ENCODE peak calls at places on chromosomes 3 and 15, in four cellular contexts. One of them, this sample, is unnamed.

GRCh38 chr3:102979682-102980378 is 545.0 kb downstream of the ZPLD1 start:
- DNase-seq in hypothalamus: no peak
- DNase-seq in ACHN: peak
- DNase-seq in central memory CD4-positive, alpha-beta T cell: no peak
- DNase-seq in this sample: no peak

GRCh38 chr3:8968375-8968882 is 5.2 kb upstream of the RAD18 start:
- DNase-seq in hypothalamus: no peak
- DNase-seq in ACHN: no peak
- DNase-seq in central memory CD4-positive, alpha-beta T cell: no peak
- DNase-seq in this sample: no peak

GRCh38 chr3:58429657-58430056 is 4.0 kb downstream of the PDHB start:
- DNase-seq in hypothalamus: no peak
- DNase-seq in ACHN: no peak
- DNase-seq in central memory CD4-positive, alpha-beta T cell: no peak
- DNase-seq in this sample: no peak

GRCh38 chr15:61327019-61327631 is 98.0 kb upstream of the RORA start:
- DNase-seq in hypothalamus: no peak
- DNase-seq in ACHN: no peak
- DNase-seq in central memory CD4-positive, alpha-beta T cell: no peak
- DNase-seq in this sample: no peak

GRCh38 chr3:106560451-106560966 is 691.7 kb upstream of the CBLB start:
- DNase-seq in hypothalamus: no peak
- DNase-seq in ACHN: no peak
- DNase-seq in central memory CD4-positive, alpha-beta T cell: no peak
- DNase-seq in this sample: no peak

GRCh38 chr15:33860749-33861148 is 107.5 kb upstream of the CHRM5 start:
- DNase-seq in hypothalamus: no peak
- DNase-seq in ACHN: peak
- DNase-seq in central memory CD4-positive, alpha-beta T cell: no peak
- DNase-seq in this sample: no peak

GRCh38 chr3:71809321-71809720 is 24.4 kb upstream of the PROK2 start:
- DNase-seq in hypothalamus: no peak
- DNase-seq in ACHN: no peak
- DNase-seq in central memory CD4-positive, alpha-beta T cell: no peak
- DNase-seq in this sample: no peak

GRCh38 chr3:129855454-129856419 is 37.8 kb downstream of the TMCC1 start:
- DNase-seq in hypothalamus: no peak
- DNase-seq in ACHN: peak
- DNase-seq in central memory CD4-positive, alpha-beta T cell: no peak
- DNase-seq in this sample: no peak

GRCh38 chr3:157785071-157785826 is 282.0 kb upstream of the VEPH1 start:
- DNase-seq in hypothalamus: no peak
- DNase-seq in ACHN: peak
- DNase-seq in central memory CD4-positive, alpha-beta T cell: no peak
- DNase-seq in this sample: no peak

GRCh38 chr15:67062365-67062985 is 2.9 kb upstream of the SMAD3 start:
- DNase-seq in hypothalamus: no peak
- DNase-seq in ACHN: no peak
- DNase-seq in central memory CD4-positive, alpha-beta T cell: no peak
- DNase-seq in this sample: no peak

This sample was measured in natural killer cell.